ENCODE peak calls at places on chromosomes 1 and 21, in nine cellular contexts. One of them, this sample, is unnamed. For H3K4me1, the result is how much of the 10 kb centered on the place peaks cover.

GRCh38 chr1:168000656-168001055 is 63.8 kb upstream of the MPC2 start:
- DNase-seq in PC-9: no peak
- DNase-seq in lower lobe of right lung: no peak
- DNase-seq in Peyer's patch: no peak
- DNase-seq in lung: no peak
- DNase-seq in mammary epithelial cell: no peak
- DNase-seq in tibial artery: no peak
- DNase-seq in DND-41: no peak
- DNase-seq in IMR-90: peak
- DNase-seq in this sample: no peak

GRCh38 chr1:41268154-41268770 is 26.2 kb upstream of the SCMH1 start:
- DNase-seq in PC-9: peak
- DNase-seq in lower lobe of right lung: peak
- DNase-seq in Peyer's patch: peak
- DNase-seq in lung: peak
- DNase-seq in mammary epithelial cell: peak
- DNase-seq in tibial artery: peak
- DNase-seq in DND-41: peak
- DNase-seq in IMR-90: peak
- DNase-seq in this sample: peak

GRCh38 chr1:100834779-100835645 is 59.6 kb downstream of the EXTL2 start:
- DNase-seq in PC-9: no peak
- DNase-seq in lower lobe of right lung: no peak
- DNase-seq in Peyer's patch: no peak
- DNase-seq in lung: no peak
- DNase-seq in mammary epithelial cell: peak
- DNase-seq in tibial artery: no peak
- DNase-seq in DND-41: peak
- DNase-seq in IMR-90: peak
- DNase-seq in this sample: no peak

GRCh38 chr1:82246050-82246449 is 445.3 kb downstream of the ADGRL2 start:
- DNase-seq in PC-9: no peak
- DNase-seq in lower lobe of right lung: no peak
- DNase-seq in Peyer's patch: no peak
- DNase-seq in lung: no peak
- DNase-seq in mammary epithelial cell: no peak
- DNase-seq in tibial artery: no peak
- DNase-seq in DND-41: no peak
- DNase-seq in IMR-90: no peak
- DNase-seq in this sample: no peak

GRCh38 chr1:22256213-22256512 is 113.3 kb upstream of the WNT4 start:
- DNase-seq in PC-9: no peak
- DNase-seq in lower lobe of right lung: no peak
- DNase-seq in Peyer's patch: no peak
- DNase-seq in lung: no peak
- DNase-seq in mammary epithelial cell: no peak
- DNase-seq in tibial artery: no peak
- DNase-seq in DND-41: no peak
- DNase-seq in IMR-90: no peak
- DNase-seq in this sample: no peak

GRCh38 chr1:56002272-56002671 is 577.1 kb downstream of the PLPP3 start:
- DNase-seq in PC-9: no peak
- DNase-seq in lower lobe of right lung: no peak
- DNase-seq in Peyer's patch: no peak
- DNase-seq in lung: no peak
- DNase-seq in mammary epithelial cell: no peak
- DNase-seq in tibial artery: no peak
- DNase-seq in DND-41: no peak
- DNase-seq in IMR-90: no peak
- DNase-seq in this sample: no peak

GRCh38 chr1:53246261-53247134 is 8.2 kb upstream of the MAGOH start:
- DNase-seq in PC-9: no peak
- DNase-seq in lower lobe of right lung: no peak
- DNase-seq in Peyer's patch: no peak
- DNase-seq in lung: no peak
- DNase-seq in mammary epithelial cell: no peak
- DNase-seq in tibial artery: no peak
- DNase-seq in DND-41: no peak
- DNase-seq in IMR-90: peak
- DNase-seq in this sample: no peak

GRCh38 chr21:45528028-45528705 is 14.1 kb downstream of the SLC19A1 start:
- DNase-seq in PC-9: no peak
- DNase-seq in lower lobe of right lung: peak
- DNase-seq in Peyer's patch: no peak
- DNase-seq in lung: no peak
- DNase-seq in mammary epithelial cell: no peak
- DNase-seq in tibial artery: peak
- DNase-seq in DND-41: no peak
- DNase-seq in IMR-90: no peak
- DNase-seq in this sample: peak

GRCh38 chr21:23660560-23660959 is 1946.7 kb downstream of the MRPL39 start:
- DNase-seq in PC-9: no peak
- DNase-seq in lower lobe of right lung: no peak
- DNase-seq in Peyer's patch: no peak
- DNase-seq in lung: no peak
- DNase-seq in mammary epithelial cell: no peak
- DNase-seq in tibial artery: no peak
- DNase-seq in DND-41: no peak
- DNase-seq in IMR-90: no peak
- DNase-seq in this sample: no peak

GRCh38 chr21:19228241-19228640 is 824.7 kb upstream of the TMPRSS15 start:
- DNase-seq in PC-9: no peak
- DNase-seq in lower lobe of right lung: no peak
- DNase-seq in Peyer's patch: no peak
- DNase-seq in lung: no peak
- DNase-seq in mammary epithelial cell: no peak
- DNase-seq in tibial artery: no peak
- DNase-seq in DND-41: no peak
- DNase-seq in IMR-90: no peak
- DNase-seq in this sample: no peak

GRCh38 chr1:31871703-31872102 is 55.9 kb upstream of the SPOCD1 start:
- DNase-seq in PC-9: no peak
- DNase-seq in lower lobe of right lung: no peak
- DNase-seq in Peyer's patch: no peak
- DNase-seq in lung: no peak
- DNase-seq in mammary epithelial cell: no peak
- DNase-seq in tibial artery: no peak
- DNase-seq in DND-41: no peak
- DNase-seq in IMR-90: no peak
- DNase-seq in this sample: no peak

GRCh38 chr1:15201849-15202551 is 45.0 kb upstream of the FHAD1 start:
- DNase-seq in PC-9: no peak
- DNase-seq in lower lobe of right lung: no peak
- DNase-seq in Peyer's patch: no peak
- DNase-seq in lung: no peak
- DNase-seq in mammary epithelial cell: no peak
- DNase-seq in tibial artery: no peak
- DNase-seq in DND-41: no peak
- DNase-seq in IMR-90: no peak
- DNase-seq in this sample: peak

GRCh38 chr1:155175927-155176371 is 2.3 kb downstream of the TRIM46 start:
- DNase-seq in PC-9: no peak
- DNase-seq in lower lobe of right lung: peak
- DNase-seq in Peyer's patch: no peak
- DNase-seq in lung: no peak
- DNase-seq in mammary epithelial cell: no peak
- DNase-seq in tibial artery: peak
- DNase-seq in DND-41: peak
- DNase-seq in IMR-90: no peak
- DNase-seq in this sample: peak

GRCh38 chr1:54834007-54834541 is 33.0 kb upstream of the TTC22 start:
- DNase-seq in PC-9: no peak
- DNase-seq in lower lobe of right lung: no peak
- DNase-seq in Peyer's patch: no peak
- DNase-seq in lung: no peak
- DNase-seq in mammary epithelial cell: no peak
- DNase-seq in tibial artery: peak
- DNase-seq in DND-41: no peak
- DNase-seq in IMR-90: no peak
- DNase-seq in this sample: no peak

GRCh38 chr1:16212251-16212961 is at the start of gene ARHGEF19:
- DNase-seq in PC-9: no peak
- DNase-seq in lower lobe of right lung: peak
- DNase-seq in Peyer's patch: no peak
- DNase-seq in lung: peak
- DNase-seq in mammary epithelial cell: peak
- DNase-seq in tibial artery: no peak
- DNase-seq in DND-41: no peak
- DNase-seq in IMR-90: no peak
- DNase-seq in this sample: peak

GRCh38 chr1:147567594-147568381 is 26.5 kb downstream of the BCL9 start:
- DNase-seq in PC-9: no peak
- DNase-seq in lower lobe of right lung: no peak
- DNase-seq in Peyer's patch: no peak
- DNase-seq in lung: no peak
- DNase-seq in mammary epithelial cell: no peak
- DNase-seq in tibial artery: no peak
- DNase-seq in DND-41: no peak
- DNase-seq in IMR-90: no peak
- DNase-seq in this sample: peak

GRCh38 chr21:38544681-38545080 is 46.4 kb upstream of the ERG start:
- DNase-seq in PC-9: no peak
- DNase-seq in lower lobe of right lung: no peak
- DNase-seq in Peyer's patch: no peak
- DNase-seq in lung: no peak
- DNase-seq in mammary epithelial cell: peak
- DNase-seq in tibial artery: no peak
- DNase-seq in DND-41: no peak
- DNase-seq in IMR-90: no peak
- DNase-seq in this sample: no peak

GRCh38 chr1:164754088-164754600 is 195.2 kb downstream of the PBX1 start:
- DNase-seq in PC-9: no peak
- DNase-seq in lower lobe of right lung: no peak
- DNase-seq in Peyer's patch: no peak
- DNase-seq in lung: no peak
- DNase-seq in mammary epithelial cell: no peak
- DNase-seq in tibial artery: peak
- DNase-seq in DND-41: no peak
- DNase-seq in IMR-90: peak
- DNase-seq in this sample: no peak

DNA sequence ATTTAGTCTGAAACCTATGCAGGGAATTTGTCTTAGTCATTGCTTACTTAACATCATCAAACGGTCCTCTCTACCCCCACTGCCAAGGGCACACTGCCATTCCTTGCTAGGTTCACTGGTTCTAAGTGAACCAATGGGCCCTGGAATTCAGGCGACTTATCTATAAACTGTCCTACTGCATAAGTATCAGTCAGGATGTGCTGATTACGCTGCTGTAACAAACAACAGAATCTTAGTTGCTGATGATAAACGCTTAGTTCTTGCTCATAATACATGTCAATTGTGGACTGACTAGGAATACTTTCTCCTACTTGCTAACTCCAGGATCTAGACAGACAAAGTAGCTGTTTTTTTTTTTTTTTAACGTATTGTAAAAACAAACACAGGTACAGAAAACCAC is 136.1 kb downstream of the PRDM2 start:
- DNase-seq in PC-9: no peak
- DNase-seq in lower lobe of right lung: no peak
- DNase-seq in Peyer's patch: no peak
- DNase-seq in lung: no peak
- DNase-seq in mammary epithelial cell: no peak
- DNase-seq in tibial artery: no peak
- DNase-seq in DND-41: no peak
- DNase-seq in IMR-90: no peak
- DNase-seq in this sample: no peak
- TF ChIP-seq CTCF in PC-9: no peak
- TF ChIP-seq CTCF in lower lobe of right lung: no peak
- TF ChIP-seq CTCF in Peyer's patch: no peak
- TF ChIP-seq CTCF in lung: no peak
- TF ChIP-seq CTCF in mammary epithelial cell: no peak
- TF ChIP-seq CTCF in tibial artery: no peak
- TF ChIP-seq CTCF in DND-41: no peak
- TF ChIP-seq CTCF in IMR-90: no peak
- TF ChIP-seq CTCF in this sample: no peak

DNA sequence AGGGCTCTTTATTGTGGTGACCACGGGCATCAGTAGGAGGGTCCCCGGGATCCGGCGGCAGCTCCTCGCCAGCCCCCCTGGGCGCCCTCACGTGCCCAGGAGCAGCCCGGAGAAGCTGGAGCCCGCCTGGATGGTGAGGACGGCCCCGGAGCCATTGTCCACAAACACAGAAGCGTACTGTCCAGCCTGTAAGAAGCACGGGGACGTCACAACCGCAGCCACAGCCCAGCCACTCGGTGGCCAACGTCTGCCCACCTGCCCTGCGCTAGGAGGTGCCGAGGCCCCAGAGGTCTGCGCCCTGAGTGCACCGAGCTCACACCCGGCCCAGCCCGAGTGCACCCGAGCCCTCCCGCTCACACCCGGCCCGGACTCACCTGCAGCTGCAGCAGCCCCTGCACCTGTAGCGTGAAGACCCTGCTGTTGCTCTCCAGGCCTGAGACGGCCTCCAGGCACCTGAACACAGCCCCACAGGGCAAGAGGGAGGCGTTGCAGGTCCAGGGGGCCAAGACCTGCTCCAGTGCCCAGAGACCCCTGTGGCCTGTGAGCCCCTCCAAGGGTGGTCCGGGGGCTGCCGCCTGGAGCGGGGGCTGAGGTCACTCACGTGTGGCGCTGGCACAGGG is 4.0 kb downstream of the C1QTNF12 start:
- DNase-seq in PC-9: no peak
- DNase-seq in lower lobe of right lung: no peak
- DNase-seq in Peyer's patch: no peak
- DNase-seq in lung: no peak
- DNase-seq in mammary epithelial cell: no peak
- DNase-seq in tibial artery: no peak
- DNase-seq in DND-41: no peak
- DNase-seq in IMR-90: no peak
- DNase-seq in this sample: no peak
- H3K4me1 ChIP-seq in PC-9: under half
- H3K4me1 ChIP-seq in lower lobe of right lung: under half
- H3K4me1 ChIP-seq in Peyer's patch: under half
- H3K4me1 ChIP-seq in lung: under half
- H3K4me1 ChIP-seq in mammary epithelial cell: under half
- H3K4me1 ChIP-seq in tibial artery: under half
- H3K4me1 ChIP-seq in DND-41: under half
- H3K4me1 ChIP-seq in IMR-90: under half
- H3K4me1 ChIP-seq in this sample: under half

DNA sequence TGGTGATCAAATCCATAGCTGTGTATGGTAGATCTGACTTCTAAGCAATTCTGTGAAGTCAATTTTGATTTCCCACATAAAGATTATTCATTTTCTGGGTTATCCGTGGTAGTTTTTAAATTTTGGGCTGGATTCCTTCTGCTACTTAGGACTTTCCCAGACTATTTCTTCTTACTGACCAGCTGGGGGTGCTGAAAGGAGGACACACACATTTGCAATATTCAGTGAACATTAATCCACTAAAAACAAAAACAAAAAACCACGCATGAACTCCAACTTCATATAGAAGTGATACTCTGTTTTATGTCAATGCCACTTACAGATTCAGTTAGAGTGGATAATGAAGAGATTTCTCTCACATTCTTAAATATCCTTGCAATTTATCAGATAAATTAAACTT is 105.4 kb downstream of the KCTD3 start:
- DNase-seq in PC-9: no peak
- DNase-seq in lower lobe of right lung: no peak
- DNase-seq in Peyer's patch: no peak
- DNase-seq in lung: no peak
- DNase-seq in mammary epithelial cell: no peak
- DNase-seq in tibial artery: no peak
- DNase-seq in DND-41: no peak
- DNase-seq in IMR-90: no peak
- DNase-seq in this sample: no peak
- TF ChIP-seq CTCF in PC-9: no peak
- TF ChIP-seq CTCF in lower lobe of right lung: no peak
- TF ChIP-seq CTCF in Peyer's patch: no peak
- TF ChIP-seq CTCF in lung: no peak
- TF ChIP-seq CTCF in mammary epithelial cell: no peak
- TF ChIP-seq CTCF in tibial artery: no peak
- TF ChIP-seq CTCF in DND-41: no peak
- TF ChIP-seq CTCF in IMR-90: peak
- TF ChIP-seq CTCF in this sample: no peak

GRCh38 chr1:36843906-36844610 is 190.3 kb downstream of the GRIK3 start:
- DNase-seq in PC-9: no peak
- DNase-seq in lower lobe of right lung: peak
- DNase-seq in Peyer's patch: no peak
- DNase-seq in lung: no peak
- DNase-seq in mammary epithelial cell: no peak
- DNase-seq in tibial artery: no peak
- DNase-seq in DND-41: no peak
- DNase-seq in IMR-90: no peak
- DNase-seq in this sample: no peak
- H3K4me1 ChIP-seq in PC-9: under half
- H3K4me1 ChIP-seq in lower lobe of right lung: under half
- H3K4me1 ChIP-seq in Peyer's patch: under half
- H3K4me1 ChIP-seq in lung: under half
- H3K4me1 ChIP-seq in mammary epithelial cell: under half
- H3K4me1 ChIP-seq in tibial artery: under half
- H3K4me1 ChIP-seq in DND-41: under half
- H3K4me1 ChIP-seq in IMR-90: under half
- H3K4me1 ChIP-seq in this sample: under half